ENCODE peak calls at places on chromosome 7, in eight cellular contexts. P is AG10803, Z is neuronal stem cell, Q is HCT116, G is esophagus squamous epithelium, J is HepG2, S is gastrocnemius medialis, V is AG04450. W is an unnamed sample.

GRCh38 chr7:131511774-131512535 is 44.5 kb downstream of the PODXL start:
- DNase-seq in P (peak; percentile 38), Z (no peak), Q (no peak), G (no peak), J (no peak), S (no peak), V (no peak), W (no peak)

GRCh38 chr7:75869776-75870379 is 9.0 kb upstream of the RHBDD2 start:
- DNase-seq in P (no peak), Z (no peak), Q (no peak), G (no peak), J (no peak), S (no peak), V (no peak), W (no peak)

GRCh38 chr7:1884583-1885350 is 214.7 kb downstream of the ELFN1 start:
- DNase-seq in P (no peak), Z (no peak), Q (no peak), G (no peak), J (no peak), S (no peak), V (no peak), W (no peak)

GRCh38 chr7:51590746-51591145 is 274.1 kb upstream of the COBL start:
- DNase-seq in P (no peak), Z (no peak), Q (no peak), G (no peak), J (no peak), S (no peak), V (no peak), W (no peak)

GRCh38 chr7:55021951-55022617 is 3.3 kb downstream of the EGFR start:
- DNase-seq in P (peak; percentile 68), Z (no peak), Q (no peak), G (no peak), J (no peak), S (peak; percentile 36), V (no peak), W (no peak)

GRCh38 chr7:51666261-51666660 is 349.7 kb upstream of the COBL start:
- DNase-seq in P (no peak), Z (no peak), Q (no peak), G (no peak), J (no peak), S (no peak), V (no peak), W (no peak)

GRCh38 chr7:38318241-38318640 is 44.8 kb upstream of the TARP start:
- DNase-seq in P (no peak), Z (no peak), Q (no peak), G (no peak), J (no peak), S (no peak), V (no peak), W (no peak)

GRCh38 chr7:36309301-36309700 is 80.4 kb upstream of the ANLN start:
- DNase-seq in P (no peak), Z (no peak), Q (no peak), G (no peak), J (no peak), S (no peak), V (no peak), W (no peak)

GRCh38 chr7:99010281-99010680 is 131.9 kb downstream of the TRRAP start:
- DNase-seq in P (peak; percentile 15), Z (no peak), Q (no peak), G (no peak), J (no peak), S (no peak), V (no peak), W (no peak)

GRCh38 chr7:123754295-123754871 is 5.6 kb upstream of the WASL start:
- DNase-seq in P (no peak), Z (no peak), Q (no peak), G (no peak), J (no peak), S (no peak), V (no peak), W (no peak)

GRCh38 chr7:22858640-22859561 is 36.3 kb upstream of the TOMM7 start:
- DNase-seq in P (peak; percentile 100), Z (no peak), Q (peak; percentile 69), G (no peak), J (no peak), S (peak; percentile 42), V (peak; percentile 96), W (peak; percentile 95)

GRCh38 chr7:1142051-1142635 is 17.9 kb downstream of the ZFAND2A start:
- DNase-seq in P (peak; percentile 49), Z (no peak), Q (no peak), G (no peak), J (no peak), S (no peak), V (no peak), W (no peak)

GRCh38 chr7:109476409-109476808 is 906.7 kb downstream of the DNAJB9 start:
- DNase-seq in P (no peak), Z (no peak), Q (no peak), G (no peak), J (no peak), S (no peak), V (no peak), W (no peak)

GRCh38 chr7:105648561-105649401 is 67.5 kb upstream of the EFCAB10 start:
- DNase-seq in P (no peak), Z (no peak), Q (peak; percentile 41), G (no peak), J (peak; percentile 65), S (no peak), V (no peak), W (no peak)

GRCh38 chr7:15602236-15602635 is 40.4 kb upstream of the AGMO start:
- DNase-seq in P (no peak), Z (no peak), Q (no peak), G (no peak), J (no peak), S (no peak), V (no peak), W (no peak)

GRCh38 chr7:130277763-130278643 is 11.3 kb downstream of the CPA2 start:
- DNase-seq in P (peak; percentile 75), Z (peak; percentile 24), Q (peak; percentile 44), G (no peak), J (peak; percentile 25), S (peak; percentile 29), V (no peak), W (no peak)

GRCh38 chr7:102175423-102176170 is 111.1 kb upstream of the SH2B2 start:
- DNase-seq in P (no peak), Z (no peak), Q (no peak), G (no peak), J (no peak), S (peak; percentile 72), V (no peak), W (no peak)

GRCh38 chr7:140638311-140638791 is 2.3 kb downstream of the DENND2A start:
- DNase-seq in P (peak; percentile 87), Z (no peak), Q (no peak), G (no peak), J (no peak), S (peak; percentile 50), V (peak; percentile 56), W (no peak)

GRCh38 chr7:137411446-137411845 is 67.9 kb upstream of the PTN start:
- DNase-seq in P (no peak), Z (no peak), Q (no peak), G (no peak), J (no peak), S (no peak), V (no peak), W (no peak)

GRCh38 chr7:116239019-116239418 is 28.7 kb downstream of the TES start:
- DNase-seq in P (no peak), Z (no peak), Q (no peak), G (no peak), J (no peak), S (no peak), V (no peak), W (no peak)

GRCh38 chr7:74612015-74612829 is 45.3 kb upstream of the GTF2I start:
- DNase-seq in P (peak; percentile 28), Z (no peak), Q (no peak), G (no peak), J (peak; percentile 74), S (no peak), V (no peak), W (no peak)

GRCh38 chr7:549103-549890 is 29.7 kb upstream of the PDGFA start:
- DNase-seq in P (no peak), Z (no peak), Q (no peak), G (no peak), J (no peak), S (no peak), V (no peak), W (no peak)

DNA sequence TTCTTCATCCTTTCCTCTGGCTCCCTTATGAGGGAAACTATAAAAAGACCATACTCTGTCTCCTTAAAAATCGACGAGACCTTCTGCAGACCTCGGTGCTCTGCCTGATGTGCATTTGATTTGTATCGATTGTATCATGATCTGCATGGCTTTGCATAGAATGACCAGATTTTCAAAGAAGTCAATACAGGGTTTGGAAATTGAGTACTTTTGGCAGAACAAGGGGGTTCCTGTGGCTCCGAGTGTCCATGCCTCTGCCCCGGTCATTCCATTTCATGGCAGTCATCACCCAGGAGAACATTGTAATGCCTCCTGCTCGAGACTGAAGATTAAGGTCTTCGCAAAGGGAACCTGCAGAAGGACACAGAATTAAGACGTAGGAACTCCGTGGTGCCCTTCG is 685 bp downstream of the CASP2 start:
- DNase-seq in P (peak; percentile 34), Z (no peak), Q (no peak), G (no peak), J (no peak), S (no peak), V (no peak), W (no peak)
- H3K4me3 ChIP-seq in P (peak overlapping the region; percentile 88), Z (peak overlapping the region; percentile 96), Q (peak overlapping the region; percentile 81), G (peak overlapping the region; percentile 96), J (peak overlapping the region; percentile 79), S (peak overlapping the region; percentile 91), V (peak overlapping the region; percentile 79), W (peak overlapping the region; percentile 75)

GRCh38 chr7:81655271-81655670 is 114.6 kb downstream of the HGF start:
- DNase-seq in P (no peak), Z (no peak), Q (no peak), G (no peak), J (no peak), S (no peak), V (no peak), W (no peak)
- H3K4me3 ChIP-seq in P (no peak overlapping the region), Z (no peak overlapping the region), Q (no peak overlapping the region), G (no peak overlapping the region), J (no peak overlapping the region), S (no peak overlapping the region), V (no peak overlapping the region), W (no peak overlapping the region)

DNA sequence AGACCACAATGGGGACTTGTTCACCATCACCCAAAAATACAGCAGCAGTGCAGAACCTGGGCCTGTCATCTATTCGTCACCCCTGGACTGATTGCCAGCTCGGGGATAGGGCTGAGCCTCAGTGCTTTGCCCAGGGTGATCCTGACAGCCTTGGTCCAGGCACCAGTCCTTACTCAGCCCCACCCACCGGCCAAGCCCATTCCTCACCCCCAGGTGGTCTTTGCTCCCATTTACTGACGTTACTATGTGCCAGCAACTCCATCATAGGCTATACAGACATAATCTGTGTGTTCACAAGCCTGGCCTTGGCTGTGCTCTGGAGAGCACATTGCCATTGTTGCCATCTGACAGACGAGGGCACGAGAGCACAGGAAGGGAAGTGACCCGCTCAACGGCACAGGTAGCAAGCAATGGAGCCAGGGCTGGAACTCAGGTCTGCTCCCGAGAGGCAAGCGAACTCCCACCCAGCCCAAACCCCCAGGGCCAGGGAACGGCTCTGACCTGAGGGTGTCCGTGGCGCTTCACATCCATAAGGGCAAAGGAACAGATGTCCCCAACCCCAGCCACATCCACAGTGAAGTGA is 6.8 kb downstream of the ATG9B start:
- DNase-seq in P (no peak), Z (no peak), Q (no peak), G (no peak), J (no peak), S (no peak), V (no peak), W (no peak)
- H3K4me3 ChIP-seq in P (no peak overlapping the region), Z (peak overlapping the region; percentile 66), Q (no peak overlapping the region), G (no peak overlapping the region), J (peak overlapping the region; percentile 70), S (peak overlapping the region; percentile 38), V (no peak overlapping the region), W (peak overlapping the region; percentile 53)

GRCh38 chr7:84647797-84648762 is 453.5 kb upstream of the SEMA3A start:
- DNase-seq in P (peak; percentile 94), Z (no peak), Q (no peak), G (no peak), J (no peak), S (no peak), V (peak; percentile 79), W (peak; percentile 81)
- H3K4me3 ChIP-seq in P (no peak overlapping the region), Z (no peak overlapping the region), Q (no peak overlapping the region), G (no peak overlapping the region), J (no peak overlapping the region), S (no peak overlapping the region), V (no peak overlapping the region), W (no peak overlapping the region)